ENCODE peak calls at places on chromosome 7, in ten cellular contexts. I, R, J, N, S, V, D, K, G and T are unnamed samples.

GRCh38 chr7:47411281-47411869 is 170.5 kb downstream of the TNS3 start:
- DNase-seq in I (no peak), R (no peak), J (no peak), N (no peak), S (no peak), V (no peak), D (no peak), K (no peak), G (peak), T (no peak)

GRCh38 chr7:105766421-105767191 is 109.8 kb downstream of the ATXN7L1 start:
- DNase-seq in I (no peak), R (no peak), J (no peak), N (no peak), S (no peak), V (no peak), D (no peak), K (no peak), G (no peak), T (no peak)

GRCh38 chr7:140079121-140079536 is 16.4 kb upstream of the PARP12 start:
- DNase-seq in I (peak), R (no peak), J (no peak), N (peak), S (peak), V (no peak), D (peak), K (peak), G (no peak), T (no peak)

GRCh38 chr7:36455646-36456045 is 66.0 kb downstream of the ANLN start:
- DNase-seq in I (peak), R (no peak), J (no peak), N (no peak), S (no peak), V (no peak), D (no peak), K (no peak), G (no peak), T (no peak)

GRCh38 chr7:158248816-158249215 is 338.8 kb downstream of the PTPRN2 start:
- DNase-seq in I (no peak), R (no peak), J (no peak), N (no peak), S (no peak), V (no peak), D (no peak), K (no peak), G (no peak), T (no peak)

GRCh38 chr7:136859798-136860197 is 8.7 kb upstream of the CHRM2 start:
- DNase-seq in I (no peak), R (no peak), J (no peak), N (no peak), S (no peak), V (no peak), D (no peak), K (no peak), G (no peak), T (no peak)

GRCh38 chr7:1787681-1788235 is 117.7 kb downstream of the ELFN1 start:
- DNase-seq in I (no peak), R (no peak), J (no peak), N (no peak), S (no peak), V (no peak), D (no peak), K (no peak), G (peak), T (no peak)

GRCh38 chr7:73725703-73726466 is 6.4 kb upstream of the STX1A start:
- DNase-seq in I (peak), R (peak), J (peak), N (peak), S (peak), V (peak), D (peak), K (peak), G (peak), T (peak)

GRCh38 chr7:105719919-105720318 is 138.6 kb upstream of the EFCAB10 start:
- DNase-seq in I (no peak), R (no peak), J (no peak), N (no peak), S (no peak), V (no peak), D (no peak), K (no peak), G (no peak), T (no peak)

GRCh38 chr7:104627516-104627915 is 299.1 kb downstream of the LHFPL3 start:
- DNase-seq in I (peak), R (no peak), J (no peak), N (peak), S (peak), V (peak), D (peak), K (no peak), G (no peak), T (no peak)

GRCh38 chr7:45156516-45157272 is 897 bp upstream of the RAMP3 start:
- DNase-seq in I (no peak), R (no peak), J (no peak), N (no peak), S (no peak), V (no peak), D (no peak), K (no peak), G (peak), T (no peak)

GRCh38 chr7:2688409-2689342 is 674 bp downstream of the AMZ1 start:
- DNase-seq in I (no peak), R (no peak), J (no peak), N (peak), S (no peak), V (no peak), D (no peak), K (peak), G (no peak), T (no peak)

GRCh38 chr7:144027974-144028373 is 20.8 kb upstream of the OR2A5 start:
- DNase-seq in I (no peak), R (no peak), J (no peak), N (no peak), S (no peak), V (no peak), D (no peak), K (no peak), G (no peak), T (no peak)

GRCh38 chr7:16644987-16645592 is 464 bp downstream of the ANKMY2 start:
- DNase-seq in I (no peak), R (peak), J (peak), N (no peak), S (peak), V (no peak), D (peak), K (peak), G (peak), T (no peak)

GRCh38 chr7:83528925-83529423 is 120.0 kb downstream of the SEMA3E start:
- DNase-seq in I (no peak), R (no peak), J (no peak), N (no peak), S (no peak), V (no peak), D (no peak), K (no peak), G (no peak), T (no peak)

GRCh38 chr7:156062286-156062685 is 250.0 kb upstream of the SHH start:
- DNase-seq in I (no peak), R (no peak), J (no peak), N (no peak), S (no peak), V (no peak), D (no peak), K (no peak), G (no peak), T (no peak)

GRCh38 chr7:1311406-1312097 is 78.9 kb downstream of the UNCX start:
- DNase-seq in I (no peak), R (no peak), J (no peak), N (no peak), S (no peak), V (no peak), D (no peak), K (peak), G (no peak), T (no peak)

GRCh38 chr7:72754312-72754711 is 73.7 kb downstream of the TYW1B start:
- DNase-seq in I (no peak), R (no peak), J (no peak), N (no peak), S (no peak), V (no peak), D (no peak), K (no peak), G (no peak), T (no peak)

GRCh38 chr7:34361663-34362250 is 296.3 kb upstream of the NPSR1 start:
- DNase-seq in I (no peak), R (no peak), J (no peak), N (no peak), S (no peak), V (no peak), D (no peak), K (no peak), G (no peak), T (no peak)

GRCh38 chr7:7323352-7323751 is 141.0 kb downstream of the C1GALT1 start:
- DNase-seq in I (no peak), R (no peak), J (no peak), N (no peak), S (no peak), V (no peak), D (no peak), K (no peak), G (no peak), T (no peak)

GRCh38 chr7:69903410-69903809 is 305.1 kb downstream of the AUTS2 start:
- DNase-seq in I (no peak), R (no peak), J (no peak), N (no peak), S (no peak), V (no peak), D (no peak), K (no peak), G (no peak), T (no peak)

GRCh38 chr7:64879800-64880199 is 23.3 kb upstream of the ZNF273 start:
- DNase-seq in I (no peak), R (no peak), J (no peak), N (no peak), S (no peak), V (no peak), D (no peak), K (peak), G (peak), T (no peak)

GRCh38 chr7:74481458-74482324 is 28.0 kb downstream of the GTF2IRD1 start:
- DNase-seq in I (no peak), R (no peak), J (no peak), N (no peak), S (no peak), V (no peak), D (no peak), K (peak), G (no peak), T (no peak)

GRCh38 chr7:48454750-48455192 is 283.5 kb downstream of the ABCA13 start:
- DNase-seq in I (no peak), R (no peak), J (no peak), N (no peak), S (no peak), V (no peak), D (no peak), K (peak), G (no peak), T (no peak)

GRCh38 chr7:19009241-19009935 is 108.0 kb downstream of the TWIST1 start:
- DNase-seq in I (no peak), R (no peak), J (no peak), N (no peak), S (no peak), V (no peak), D (no peak), K (no peak), G (no peak), T (no peak)

GRCh38 chr7:31814187-31814586 is 127.2 kb downstream of the PPP1R17 start:
- DNase-seq in I (peak), R (no peak), J (no peak), N (no peak), S (peak), V (no peak), D (no peak), K (no peak), G (no peak), T (no peak)

GRCh38 chr7:109806548-109806947 is 1236.9 kb downstream of the DNAJB9 start:
- DNase-seq in I (no peak), R (no peak), J (no peak), N (no peak), S (no peak), V (no peak), D (no peak), K (no peak), G (no peak), T (no peak)

GRCh38 chr7:95213809-95214492 is 110.4 kb downstream of the PON1 start:
- DNase-seq in I (peak), R (no peak), J (no peak), N (no peak), S (no peak), V (no peak), D (no peak), K (no peak), G (peak), T (no peak)

GRCh38 chr7:105267244-105267643 is 121.5 kb downstream of the SRPK2 start:
- DNase-seq in I (peak), R (no peak), J (no peak), N (no peak), S (no peak), V (no peak), D (no peak), K (no peak), G (no peak), T (no peak)

GRCh38 chr7:23471090-23471859 is 984 bp upstream of the IGF2BP3 start:
- DNase-seq in I (peak), R (peak), J (peak), N (peak), S (peak), V (peak), D (peak), K (peak), G (no peak), T (no peak)

GRCh38 chr7:37508063-37508462 is 59.4 kb upstream of the ELMO1 start:
- DNase-seq in I (no peak), R (no peak), J (no peak), N (no peak), S (no peak), V (no peak), D (no peak), K (no peak), G (no peak), T (no peak)

GRCh38 chr7:50207682-50208255 is 96.7 kb upstream of the IKZF1 start:
- DNase-seq in I (no peak), R (no peak), J (no peak), N (no peak), S (no peak), V (no peak), D (no peak), K (no peak), G (no peak), T (no peak)